ENCODE peak calls at places on chromosomes 1 and 21, in eight cellular contexts. P is HCT116, S is SK-N-SH, A is GM23338, N is A549, Y is K562, Q is GM12878, I is Panc1. V is an unnamed sample.

GRCh38 chr1:157968503-157968902 is 24.9 kb upstream of the KIRREL1 start:
- DNase-seq in Y (no peak), S (no peak), A (no peak), Q (no peak), I (no peak), N (peak), P (no peak), V (no peak)

GRCh38 chr1:6889875-6890480 is 104.7 kb downstream of the CAMTA1 start:
- DNase-seq in N (peak), A (peak), S (peak), Y (peak), P (peak), I (peak), Q (no peak), V (peak)

GRCh38 chr1:219917281-219917680 is 11.1 kb downstream of the SLC30A10 start:
- DNase-seq in Q (no peak), Y (no peak), I (no peak), S (no peak), N (no peak), P (no peak), A (no peak), V (no peak)

GRCh38 chr1:167713330-167714081 is 8.3 kb upstream of the MPZL1 start:
- DNase-seq in I (no peak), N (no peak), Y (no peak), Q (no peak), S (peak), A (peak), P (no peak), V (no peak)

GRCh38 chr1:23555949-23556640 is 3.2 kb downstream of the ID3 start:
- DNase-seq in S (no peak), Q (no peak), I (no peak), P (peak), N (no peak), A (peak), Y (no peak), V (no peak)

GRCh38 chr1:83929184-83929583 is 69.7 kb downstream of the TTLL7 start:
- DNase-seq in A (no peak), Y (no peak), I (peak), Q (no peak), S (no peak), P (no peak), N (no peak), V (no peak)

GRCh38 chr1:153057375-153057774 is at the start of gene SPRR2A:
- DNase-seq in Y (no peak), I (no peak), S (no peak), Q (no peak), N (no peak), A (no peak), P (no peak), V (no peak)

GRCh38 chr1:152107984-152108898 is 7.0 kb downstream of the TCHH start:
- DNase-seq in I (no peak), A (peak), S (no peak), P (peak), Q (no peak), N (peak), Y (no peak), V (peak)

GRCh38 chr1:223718850-223719249 is 6.5 kb downstream of the CAPN2 start:
- DNase-seq in A (peak), P (no peak), S (no peak), N (no peak), Q (no peak), I (no peak), Y (no peak), V (no peak)

GRCh38 chr21:32771134-32771523 is 426 bp downstream of the PAXBP1 start:
- DNase-seq in N (peak), Y (peak), A (peak), P (no peak), I (no peak), S (peak), Q (no peak), V (no peak)

GRCh38 chr1:199029401-199029800 is 390.6 kb downstream of the PTPRC start:
- DNase-seq in P (no peak), S (no peak), I (no peak), Q (no peak), A (no peak), Y (no peak), N (no peak), V (no peak)

GRCh38 chr1:166040635-166041034 is 126.2 kb downstream of the FAM78B start:
- DNase-seq in A (no peak), I (no peak), P (no peak), N (no peak), S (no peak), Q (no peak), Y (no peak), V (no peak)

GRCh38 chr1:186876436-186876835 is 47.7 kb downstream of the PLA2G4A start:
- DNase-seq in A (no peak), S (no peak), Q (no peak), P (no peak), Y (no peak), N (no peak), I (no peak), V (no peak)

GRCh38 chr1:172790245-172790644 is 131.3 kb downstream of the FASLG start:
- DNase-seq in P (no peak), Y (no peak), N (no peak), S (no peak), A (no peak), Q (no peak), I (no peak), V (no peak)

GRCh38 chr1:154418062-154418897 is 13.1 kb downstream of the IL6R start:
- DNase-seq in Q (no peak), N (peak), A (no peak), I (peak), Y (no peak), S (peak), P (peak), V (no peak)

GRCh38 chr1:210262167-210262896 is 29.7 kb downstream of the SERTAD4 start:
- DNase-seq in Q (no peak), Y (no peak), I (no peak), S (peak), N (no peak), P (no peak), A (no peak), V (no peak)

GRCh38 chr1:217534566-217534965 is 96.3 kb downstream of the GPATCH2 start:
- DNase-seq in I (no peak), Q (no peak), Y (no peak), N (no peak), S (no peak), A (no peak), P (no peak), V (no peak)

GRCh38 chr21:31772674-31773555 is 41.0 kb upstream of the SCAF4 start:
- DNase-seq in N (no peak), I (no peak), P (no peak), Y (no peak), Q (peak), A (no peak), S (no peak), V (no peak)

GRCh38 chr21:26918318-26919065 is 48.4 kb downstream of the ADAMTS5 start:
- DNase-seq in N (no peak), A (no peak), P (no peak), I (no peak), Q (no peak), S (no peak), Y (no peak), V (no peak)

GRCh38 chr1:25572708-25573590 is 29.5 kb downstream of the LDLRAP1 start:
- DNase-seq in P (no peak), N (peak), Q (no peak), Y (peak), S (peak), A (peak), I (peak), V (peak)

GRCh38 chr1:6777813-6778212 is 7.4 kb upstream of the CAMTA1 start:
- DNase-seq in Y (no peak), I (no peak), A (no peak), S (no peak), N (no peak), P (no peak), Q (no peak), V (no peak)

GRCh38 chr1:107525961-107526360 is 385.1 kb downstream of the NTNG1 start:
- DNase-seq in A (no peak), S (no peak), Q (no peak), I (no peak), Y (no peak), N (no peak), P (no peak), V (no peak)

GRCh38 chr1:203378529-203379271 is 27.8 kb upstream of the FMOD start:
- DNase-seq in S (no peak), Q (no peak), N (no peak), Y (no peak), A (no peak), P (no peak), I (no peak), V (no peak)

GRCh38 chr1:1264868-1265272 is 8.8 kb downstream of the UBE2J2 start:
- DNase-seq in Y (peak), A (peak), P (no peak), S (peak), I (peak), Q (no peak), N (no peak), V (no peak)

GRCh38 chr1:211892577-211892976 is 62.0 kb upstream of the LPGAT1 start:
- DNase-seq in A (no peak), N (no peak), S (no peak), Q (no peak), I (no peak), Y (no peak), P (no peak), V (no peak)

GRCh38 chr1:7940745-7941436 is at the start of gene TNFRSF9:
- DNase-seq in N (peak), I (no peak), A (no peak), P (no peak), S (no peak), Y (peak), Q (no peak), V (no peak)

GRCh38 chr21:18951291-18952038 is 547.9 kb upstream of the TMPRSS15 start:
- DNase-seq in A (peak), S (peak), Q (no peak), Y (peak), N (no peak), P (no peak), I (peak), V (peak)

GRCh38 chr1:76330993-76331603 is 256.6 kb downstream of the ST6GALNAC3 start:
- DNase-seq in Y (peak), Q (no peak), I (peak), P (peak), N (peak), A (peak), S (peak), V (peak)

GRCh38 chr1:218693584-218693983 is 348.4 kb downstream of the TGFB2 start:
- DNase-seq in S (no peak), I (no peak), Y (no peak), Q (no peak), P (no peak), A (no peak), N (no peak), V (no peak)

GRCh38 chr1:234927312-234927967 is 201.2 kb downstream of the TOMM20 start:
- DNase-seq in A (no peak), N (no peak), I (no peak), Y (no peak), S (no peak), P (no peak), Q (no peak), V (no peak)

GRCh38 chr1:209769171-209769904 is 13.5 kb downstream of the TRAF3IP3 start:
- DNase-seq in I (no peak), N (no peak), Q (peak), Y (no peak), P (no peak), A (no peak), S (peak), V (no peak)

GRCh38 chr21:26280715-26281310 is 110.2 kb upstream of the APP start:
- DNase-seq in P (no peak), S (peak), N (no peak), Q (no peak), A (peak), Y (no peak), I (no peak), V (no peak)

GRCh38 chr1:229716692-229717091 is 90.6 kb downstream of the URB2 start:
- DNase-seq in N (no peak), Y (no peak), S (no peak), Q (no peak), P (no peak), I (no peak), A (no peak), V (no peak)

GRCh38 chr1:6014130-6014999 is 22.1 kb upstream of the NPHP4 start:
- DNase-seq in A (no peak), Q (no peak), I (no peak), Y (no peak), N (no peak), S (no peak), P (no peak), V (peak)

GRCh38 chr1:26986658-26987057 is 6.8 kb upstream of the TRNP1 start:
- DNase-seq in S (no peak), Y (no peak), I (no peak), Q (no peak), N (no peak), A (no peak), P (no peak), V (no peak)

GRCh38 chr1:63547621-63548294 is 24.4 kb downstream of the EFCAB7 start:
- DNase-seq in P (no peak), S (no peak), Y (no peak), A (no peak), I (no peak), Q (no peak), N (no peak), V (no peak)
- TF ChIP-seq REST in P (no peak), S (no peak), Y (no peak), A (no peak), I (no peak), Q (no peak), N (no peak), V (no peak)

DNA sequence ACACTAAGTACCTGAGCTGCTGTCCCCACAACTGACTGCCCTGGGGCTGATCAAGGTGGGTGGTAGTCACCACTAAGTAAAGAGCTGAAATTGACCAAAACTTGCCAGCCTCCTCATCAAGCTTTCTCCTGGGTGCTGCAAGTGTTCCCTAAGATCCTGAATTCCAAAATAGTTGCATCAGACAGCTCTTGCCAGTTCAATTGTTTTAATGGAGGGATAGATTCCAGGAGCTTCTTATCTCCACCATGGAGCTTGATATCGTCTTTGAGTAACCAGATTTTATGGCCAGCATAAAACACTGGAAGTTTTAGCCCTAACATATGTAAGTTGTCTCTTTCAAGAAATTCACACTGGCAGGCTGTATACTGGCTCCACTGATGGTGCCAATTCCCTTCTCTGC is 90.3 kb downstream of the NID1 start:
- DNase-seq in N (no peak), I (no peak), A (no peak), S (no peak), Q (no peak), Y (no peak), P (no peak), V (no peak)
- TF ChIP-seq REST in N (no peak), I (no peak), A (no peak), S (no peak), Q (no peak), Y (no peak), P (no peak), V (no peak)

GRCh38 chr1:206049293-206049692 is 3.7 kb upstream of the RHEX start:
- DNase-seq in A (no peak), Y (no peak), P (no peak), N (no peak), I (no peak), Q (peak), S (no peak), V (no peak)

GRCh38 chr1:206049919-206050600 is 2.9 kb upstream of the RHEX start:
- DNase-seq in I (no peak), S (no peak), N (no peak), Q (no peak), Y (no peak), P (no peak), A (no peak), V (no peak)

GRCh38 chr1:206047271-206047670 is 5.7 kb upstream of the RHEX start:
- DNase-seq in Y (no peak), S (no peak), I (no peak), N (no peak), Q (no peak), P (no peak), A (no peak), V (no peak)

GRCh38 chr1:206048582-206048981 is 4.4 kb upstream of the RHEX start:
- DNase-seq in Y (no peak), S (no peak), A (peak), I (no peak), N (no peak), Q (no peak), P (no peak), V (peak)

DNA sequence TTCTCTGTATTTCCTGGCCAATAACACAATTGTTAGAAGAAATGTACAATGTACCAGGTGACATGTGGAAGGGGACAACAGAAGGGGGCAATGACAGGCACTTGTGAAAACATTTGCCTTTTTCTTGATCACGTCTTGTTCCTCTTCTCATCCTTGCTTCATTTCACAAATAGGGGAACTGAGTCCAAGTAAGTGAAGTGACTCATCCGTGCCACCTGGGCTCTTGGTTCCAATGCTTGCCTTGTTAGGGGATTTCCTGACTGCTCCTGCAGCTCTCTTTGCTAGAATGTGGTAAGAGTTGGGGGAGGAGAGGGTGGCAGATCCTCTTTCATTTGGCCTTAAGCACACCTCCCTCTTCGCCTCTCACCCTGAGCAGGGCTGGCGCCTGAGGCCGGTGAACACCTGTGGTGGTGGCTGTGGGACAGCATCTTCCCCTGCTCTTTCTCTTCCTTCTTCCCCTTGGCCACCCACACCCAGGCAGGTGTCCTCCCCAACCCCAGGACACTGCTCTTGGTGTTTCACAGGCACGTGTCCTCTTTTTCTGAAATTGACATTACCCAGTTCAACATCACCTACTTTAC is 2.2 kb upstream of the RHEX start:
- DNase-seq in P (no peak), Y (no peak), A (no peak), Q (peak), S (no peak), I (no peak), N (no peak), V (peak)
- TF ChIP-seq REST in P (no peak), Y (no peak), A (no peak), Q (peak), S (no peak), I (no peak), N (no peak), V (peak)

GRCh38 chr1:51650198-51650597 is 33.3 kb downstream of the OSBPL9 start:
- DNase-seq in A (no peak), Y (no peak), P (no peak), N (no peak), Q (no peak), I (no peak), S (no peak), V (no peak)

GRCh38 chr1:51644533-51645197 is 27.8 kb downstream of the OSBPL9 start:
- DNase-seq in P (peak), N (peak), S (no peak), Q (no peak), A (no peak), Y (no peak), I (no peak), V (no peak)

GRCh38 chr1:51649593-51650091 is 32.8 kb downstream of the OSBPL9 start:
- DNase-seq in S (no peak), N (no peak), Q (no peak), I (no peak), P (no peak), A (peak), Y (no peak), V (no peak)

GRCh38 chr1:51651552-51651942 is 34.7 kb downstream of the OSBPL9 start:
- DNase-seq in P (no peak), A (no peak), S (no peak), Y (no peak), N (no peak), I (no peak), Q (no peak), V (no peak)

DNA sequence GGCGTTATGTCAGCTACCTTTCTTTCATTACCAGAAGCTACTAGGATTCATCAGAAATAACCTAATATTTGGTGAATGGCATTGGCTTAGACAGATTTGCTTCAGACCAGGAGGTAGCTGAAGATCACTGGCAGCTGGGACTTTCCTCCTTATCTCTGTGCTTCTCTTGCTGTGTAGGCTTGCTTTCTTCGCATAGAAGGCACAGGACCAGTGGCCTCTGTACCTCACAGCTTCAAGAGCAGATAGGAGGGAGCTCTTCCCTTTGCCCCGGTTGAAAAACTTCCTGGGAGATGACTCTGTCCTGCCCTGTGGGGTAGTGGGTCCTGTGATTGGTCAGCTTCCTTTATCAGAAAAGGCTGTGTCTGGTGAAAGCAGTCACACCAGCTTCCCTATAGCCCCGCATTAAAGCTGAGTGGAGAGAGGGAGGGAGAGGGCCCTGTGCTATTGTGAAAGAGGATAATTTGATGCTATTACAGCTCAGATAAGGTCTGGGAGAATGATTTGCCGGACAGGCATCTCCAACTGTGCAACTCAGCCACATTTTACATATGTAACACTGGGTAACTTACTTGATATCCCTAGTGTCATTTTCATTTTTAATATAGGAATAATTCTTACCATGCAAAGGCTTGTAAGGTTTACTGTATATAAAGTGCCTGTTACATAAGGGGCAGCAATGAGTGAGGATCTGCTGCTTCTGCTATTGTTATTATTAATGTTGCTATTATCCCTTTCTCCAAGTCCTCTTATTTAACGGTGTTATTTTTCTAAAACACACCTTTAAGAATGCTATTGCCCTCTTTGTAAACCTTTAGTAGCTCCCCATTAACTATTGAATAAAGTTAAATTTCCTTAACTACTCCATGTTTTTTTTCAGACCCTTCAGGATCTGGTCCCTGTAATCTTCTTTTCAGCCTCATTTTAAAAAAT is 31.6 kb downstream of the OSBPL9 start:
- DNase-seq in N (no peak), A (peak), Q (no peak), Y (peak), S (peak), P (no peak), I (no peak), V (peak)
- TF ChIP-seq REST in N (no peak), A (no peak), Q (no peak), Y (no peak), S (no peak), P (no peak), I (no peak), V (no peak)

V was measured in HL-60.